ENCODE peak calls at places on chromosomes 13 and 19, in four cellular contexts. One of them, this sample, is unnamed.

GRCh38 chr19:42635233-42635539 is 40.5 kb upstream of the CEACAM8 start:
- DNase-seq in astrocyte of the spinal cord: no peak
- DNase-seq in esophagus squamous epithelium: no peak
- DNase-seq in psoas muscle: no peak
- DNase-seq in this sample: no peak

GRCh38 chr13:91368676-91369425 is 21.4 kb downstream of the MIR17HG start:
- DNase-seq in astrocyte of the spinal cord: peak
- DNase-seq in psoas muscle: no peak
- DNase-seq in esophagus squamous epithelium: no peak
- DNase-seq in this sample: no peak

GRCh38 chr13:99199541-99200432 is 867 bp upstream of the UBAC2 start:
- DNase-seq in psoas muscle: no peak
- DNase-seq in esophagus squamous epithelium: no peak
- DNase-seq in astrocyte of the spinal cord: peak
- DNase-seq in this sample: no peak

GRCh38 chr13:46751811-46752635 is 44.9 kb downstream of the ESD start:
- DNase-seq in esophagus squamous epithelium: no peak
- DNase-seq in astrocyte of the spinal cord: peak
- DNase-seq in psoas muscle: no peak
- DNase-seq in this sample: peak

GRCh38 chr13:44819245-44819644 is 170.0 kb downstream of the NUFIP1 start:
- DNase-seq in astrocyte of the spinal cord: peak
- DNase-seq in esophagus squamous epithelium: no peak
- DNase-seq in psoas muscle: no peak
- DNase-seq in this sample: peak

GRCh38 chr19:46478356-46478986 is 7.1 kb upstream of the PNMA8A start:
- DNase-seq in esophagus squamous epithelium: no peak
- DNase-seq in psoas muscle: no peak
- DNase-seq in astrocyte of the spinal cord: peak
- DNase-seq in this sample: no peak

GRCh38 chr19:10712754-10713153 is 5.1 kb upstream of the DNM2 start:
- DNase-seq in astrocyte of the spinal cord: no peak
- DNase-seq in psoas muscle: no peak
- DNase-seq in esophagus squamous epithelium: no peak
- DNase-seq in this sample: no peak

GRCh38 chr19:38262585-38263268 is 1.6 kb upstream of the SPINT2 start:
- DNase-seq in astrocyte of the spinal cord: no peak
- DNase-seq in psoas muscle: no peak
- DNase-seq in esophagus squamous epithelium: no peak
- DNase-seq in this sample: no peak

GRCh38 chr13:93200626-93201025 is 26.0 kb upstream of the GPC6 start:
- DNase-seq in astrocyte of the spinal cord: no peak
- DNase-seq in psoas muscle: no peak
- DNase-seq in esophagus squamous epithelium: no peak
- DNase-seq in this sample: no peak

GRCh38 chr19:4323692-4324091 is 14.9 kb downstream of the STAP2 start:
- DNase-seq in esophagus squamous epithelium: no peak
- DNase-seq in astrocyte of the spinal cord: no peak
- DNase-seq in psoas muscle: no peak
- DNase-seq in this sample: no peak

GRCh38 chr13:74040200-74040599 is 94.0 kb downstream of the KLF12 start:
- DNase-seq in esophagus squamous epithelium: no peak
- DNase-seq in psoas muscle: peak
- DNase-seq in astrocyte of the spinal cord: peak
- DNase-seq in this sample: no peak

GRCh38 chr19:3801412-3802096 is 15.4 kb upstream of the MATK start:
- DNase-seq in astrocyte of the spinal cord: no peak
- DNase-seq in psoas muscle: no peak
- DNase-seq in esophagus squamous epithelium: no peak
- DNase-seq in this sample: no peak

GRCh38 chr13:92265408-92265807 is 867.0 kb downstream of the GPC5 start:
- DNase-seq in astrocyte of the spinal cord: peak
- DNase-seq in esophagus squamous epithelium: no peak
- DNase-seq in psoas muscle: no peak
- DNase-seq in this sample: no peak

GRCh38 chr19:29372461-29372860 is 153.3 kb upstream of the VSTM2B start:
- DNase-seq in astrocyte of the spinal cord: no peak
- DNase-seq in esophagus squamous epithelium: no peak
- DNase-seq in psoas muscle: no peak
- DNase-seq in this sample: no peak

GRCh38 chr19:2561895-2562294 is 86.0 kb downstream of the GADD45B start:
- DNase-seq in astrocyte of the spinal cord: no peak
- DNase-seq in psoas muscle: no peak
- DNase-seq in esophagus squamous epithelium: no peak
- DNase-seq in this sample: no peak

GRCh38 chr19:18438331-18439024 is 545 bp upstream of the ISYNA1 start:
- DNase-seq in astrocyte of the spinal cord: peak
- DNase-seq in psoas muscle: peak
- DNase-seq in esophagus squamous epithelium: no peak
- DNase-seq in this sample: no peak

GRCh38 chr19:3047307-3048189 is 14.7 kb downstream of the TLE5 start:
- DNase-seq in astrocyte of the spinal cord: peak
- DNase-seq in esophagus squamous epithelium: no peak
- DNase-seq in psoas muscle: peak
- DNase-seq in this sample: peak

GRCh38 chr13:67353031-67353430 is 122.9 kb upstream of the PCDH9 start:
- DNase-seq in astrocyte of the spinal cord: no peak
- DNase-seq in psoas muscle: no peak
- DNase-seq in esophagus squamous epithelium: no peak
- DNase-seq in this sample: no peak

GRCh38 chr13:45989607-45990006 is 62.9 kb downstream of the ZC3H13 start:
- DNase-seq in esophagus squamous epithelium: no peak
- DNase-seq in astrocyte of the spinal cord: peak
- DNase-seq in psoas muscle: no peak
- DNase-seq in this sample: peak

GRCh38 chr13:76754414-76754813 is 131.8 kb downstream of the KCTD12 start:
- DNase-seq in astrocyte of the spinal cord: peak
- DNase-seq in esophagus squamous epithelium: no peak
- DNase-seq in psoas muscle: no peak
- DNase-seq in this sample: peak

GRCh38 chr13:36212789-36213188 is 1.6 kb downstream of the SOHLH2 start:
- DNase-seq in astrocyte of the spinal cord: no peak
- DNase-seq in psoas muscle: no peak
- DNase-seq in esophagus squamous epithelium: no peak
- DNase-seq in this sample: no peak

GRCh38 chr13:94061316-94061715 is 418.2 kb downstream of the DCT start:
- DNase-seq in esophagus squamous epithelium: no peak
- DNase-seq in astrocyte of the spinal cord: peak
- DNase-seq in psoas muscle: no peak
- DNase-seq in this sample: no peak

GRCh38 chr19:55484571-55485438 is at the start of gene NAT14:
- DNase-seq in esophagus squamous epithelium: no peak
- DNase-seq in astrocyte of the spinal cord: peak
- DNase-seq in psoas muscle: peak
- DNase-seq in this sample: no peak

DNA sequence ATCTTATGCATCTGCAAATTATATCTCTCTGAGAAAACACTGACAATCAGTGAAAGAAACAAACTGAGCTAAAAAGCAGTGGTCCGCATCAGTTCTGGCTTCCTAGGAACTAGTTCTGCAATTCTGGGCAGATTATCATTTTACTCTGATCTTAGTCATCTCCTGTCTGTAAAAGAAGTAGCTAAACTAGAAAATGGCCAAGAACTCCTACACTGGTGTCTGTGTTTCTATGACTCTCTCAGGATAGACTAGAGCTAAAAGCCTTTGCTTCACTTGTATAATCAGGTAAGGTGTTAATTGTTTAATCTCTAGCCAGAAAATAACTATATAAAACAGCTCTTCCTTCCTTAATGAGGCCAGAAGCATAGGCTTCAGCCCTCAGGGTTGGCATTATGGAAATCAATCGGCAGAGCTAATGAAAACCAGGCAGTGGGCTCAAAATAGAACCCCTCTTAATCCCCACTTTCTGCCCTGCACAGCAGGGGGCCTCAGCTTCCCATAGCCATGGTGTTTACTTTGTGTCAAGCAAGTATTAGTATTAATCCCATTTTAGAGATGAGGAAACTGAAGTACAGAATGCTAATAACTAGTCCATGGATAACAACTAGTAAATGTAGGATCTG is 459.2 kb downstream of the FGF14 start:
- DNase-seq in esophagus squamous epithelium: no peak
- DNase-seq in astrocyte of the spinal cord: no peak
- DNase-seq in psoas muscle: no peak
- DNase-seq in this sample: no peak
- TF ChIP-seq CTCF in esophagus squamous epithelium: no peak
- TF ChIP-seq CTCF in astrocyte of the spinal cord: no peak
- TF ChIP-seq CTCF in psoas muscle: peak
- TF ChIP-seq CTCF in this sample: no peak

GRCh38 chr19:51124216-51124615 is 490 bp upstream of the SIGLEC9 start:
- DNase-seq in astrocyte of the spinal cord: no peak
- DNase-seq in esophagus squamous epithelium: no peak
- DNase-seq in psoas muscle: no peak
- DNase-seq in this sample: no peak

GRCh38 chr19:51125421-51126075 is 842 bp downstream of the SIGLEC9 start:
- DNase-seq in esophagus squamous epithelium: no peak
- DNase-seq in psoas muscle: no peak
- DNase-seq in astrocyte of the spinal cord: no peak
- DNase-seq in this sample: no peak

GRCh38 chr19:51123381-51124186 is 1.1 kb upstream of the SIGLEC9 start:
- DNase-seq in esophagus squamous epithelium: no peak
- DNase-seq in astrocyte of the spinal cord: no peak
- DNase-seq in psoas muscle: no peak
- DNase-seq in this sample: no peak

GRCh38 chr19:51127032-51127431 is 2.3 kb downstream of the SIGLEC9 start:
- DNase-seq in psoas muscle: no peak
- DNase-seq in esophagus squamous epithelium: no peak
- DNase-seq in astrocyte of the spinal cord: no peak
- DNase-seq in this sample: no peak

DNA sequence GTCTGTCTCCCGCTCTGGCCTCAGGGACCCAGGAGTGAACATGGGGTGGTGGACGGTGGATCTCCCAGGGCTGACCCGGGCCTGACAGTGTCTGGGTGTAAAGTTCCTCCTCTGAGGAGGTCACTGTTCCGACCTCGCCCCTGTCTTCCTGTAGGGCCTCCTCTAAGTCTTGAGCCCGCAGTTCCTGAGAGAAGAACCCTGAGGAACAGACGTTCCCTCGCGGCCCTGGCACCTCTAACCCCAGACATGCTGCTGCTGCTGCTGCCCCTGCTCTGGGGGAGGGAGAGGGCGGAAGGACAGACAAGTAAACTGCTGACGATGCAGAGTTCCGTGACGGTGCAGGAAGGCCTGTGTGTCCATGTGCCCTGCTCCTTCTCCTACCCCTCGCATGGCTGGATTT is at the start of gene SIGLEC9:
- DNase-seq in astrocyte of the spinal cord: no peak
- DNase-seq in psoas muscle: peak
- DNase-seq in esophagus squamous epithelium: no peak
- DNase-seq in this sample: no peak
- H3K4me3 ChIP-seq in astrocyte of the spinal cord: no peak
- H3K4me3 ChIP-seq in psoas muscle: peak
- H3K4me3 ChIP-seq in esophagus squamous epithelium: peak
- H3K4me3 ChIP-seq in this sample: no peak

GRCh38 chr13:106532111-106532929 is 3.1 kb downstream of the EFNB2 start:
- DNase-seq in astrocyte of the spinal cord: peak
- DNase-seq in psoas muscle: peak
- DNase-seq in esophagus squamous epithelium: no peak
- DNase-seq in this sample: no peak

GRCh38 chr13:106533101-106533939 is 2.1 kb downstream of the EFNB2 start:
- DNase-seq in esophagus squamous epithelium: no peak
- DNase-seq in astrocyte of the spinal cord: peak
- DNase-seq in psoas muscle: peak
- DNase-seq in this sample: peak

GRCh38 chr13:106535552-106536243 is at the start of gene EFNB2:
- DNase-seq in psoas muscle: peak
- DNase-seq in astrocyte of the spinal cord: peak
- DNase-seq in esophagus squamous epithelium: peak
- DNase-seq in this sample: peak

GRCh38 chr13:106534844-106535551 is 464 bp downstream of the EFNB2 start:
- DNase-seq in astrocyte of the spinal cord: peak
- DNase-seq in psoas muscle: peak
- DNase-seq in esophagus squamous epithelium: no peak
- DNase-seq in this sample: no peak

DNA sequence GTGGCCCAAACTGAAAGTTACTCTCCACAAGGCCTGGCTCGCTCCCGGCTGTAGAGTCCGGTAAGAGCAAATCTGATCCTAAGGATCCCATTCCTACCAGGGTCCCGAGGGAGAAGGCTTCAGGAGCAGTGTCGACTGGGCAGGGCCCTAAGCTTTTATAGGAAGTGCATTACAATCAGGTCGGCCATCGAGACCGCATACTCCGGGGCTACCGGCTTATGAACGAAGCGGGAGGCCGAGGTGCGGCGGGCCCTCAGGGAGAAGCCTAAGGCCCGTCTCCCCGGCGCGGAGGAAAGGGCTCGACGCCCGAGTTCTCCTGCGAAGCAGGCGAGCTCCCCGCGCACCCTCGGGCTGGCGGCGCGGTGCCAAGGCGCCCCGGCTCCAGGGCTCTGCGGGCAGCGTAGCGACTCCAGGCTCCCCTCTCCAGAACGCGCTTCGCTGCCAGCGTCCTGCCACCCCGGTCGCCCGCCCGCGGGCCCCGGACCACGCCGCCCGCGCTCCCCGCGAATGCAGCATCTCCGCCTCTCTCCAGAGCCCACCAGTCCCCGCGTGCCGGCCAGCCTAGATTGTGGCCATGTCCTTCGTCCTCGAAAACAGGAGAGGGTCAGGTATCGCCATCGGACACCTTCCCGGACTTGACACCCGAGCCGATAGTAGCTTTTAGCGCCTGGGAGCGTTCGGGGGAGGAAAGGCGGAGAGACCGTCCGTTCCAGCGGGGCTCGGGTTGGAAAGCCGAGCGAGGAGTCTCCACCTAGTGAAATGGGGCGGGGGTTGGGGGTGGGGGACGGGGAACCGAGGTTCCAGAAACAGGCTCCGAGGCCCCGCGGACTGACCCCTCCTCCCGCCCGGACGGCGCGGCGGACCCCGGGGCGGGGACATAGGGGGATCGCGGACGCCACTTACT is 1.3 kb downstream of the EFNB2 start:
- DNase-seq in astrocyte of the spinal cord: peak
- DNase-seq in psoas muscle: peak
- DNase-seq in esophagus squamous epithelium: no peak
- DNase-seq in this sample: no peak
- TF ChIP-seq CTCF in astrocyte of the spinal cord: peak
- TF ChIP-seq CTCF in psoas muscle: no peak
- TF ChIP-seq CTCF in esophagus squamous epithelium: no peak
- TF ChIP-seq CTCF in this sample: peak

DNA sequence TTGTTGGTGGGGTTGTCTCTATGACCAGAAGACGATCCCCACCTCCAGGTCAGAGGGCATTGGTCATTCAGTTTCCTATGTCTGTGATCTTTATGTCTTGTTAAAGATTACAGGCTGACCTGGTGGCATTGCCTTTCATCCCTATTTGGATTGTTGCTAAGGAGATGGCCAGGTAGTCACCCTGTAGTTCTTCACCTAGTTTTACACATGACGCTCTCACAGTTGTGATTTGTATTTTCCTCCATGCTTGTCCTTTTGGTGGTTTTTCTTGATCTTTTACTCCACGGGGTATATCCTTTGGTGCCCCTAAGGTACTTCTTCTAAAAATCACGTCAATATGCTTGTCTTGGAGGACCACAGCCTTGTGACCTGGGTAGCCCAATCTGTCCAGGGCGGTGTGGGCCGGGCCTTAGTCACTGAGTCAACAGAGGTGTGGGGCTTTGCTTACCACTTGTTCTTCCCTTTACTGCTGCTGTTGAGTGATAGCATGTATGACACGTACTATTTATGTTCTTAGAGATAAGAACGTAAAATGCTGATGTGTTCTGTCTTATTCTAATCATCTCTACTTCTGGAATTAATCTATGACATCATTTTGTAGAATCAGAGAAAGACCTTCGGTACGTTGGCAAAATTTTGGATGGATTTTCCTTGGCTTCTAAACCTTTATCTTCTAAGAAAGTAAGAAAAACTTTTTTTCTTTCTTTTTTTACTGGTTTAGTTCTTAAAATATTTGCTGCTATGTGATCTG is 20.1 kb downstream of the GPATCH1 start:
- DNase-seq in psoas muscle: no peak
- DNase-seq in esophagus squamous epithelium: no peak
- DNase-seq in astrocyte of the spinal cord: no peak
- DNase-seq in this sample: no peak
- H3K4me3 ChIP-seq in psoas muscle: no peak
- H3K4me3 ChIP-seq in esophagus squamous epithelium: no peak
- H3K4me3 ChIP-seq in astrocyte of the spinal cord: no peak
- H3K4me3 ChIP-seq in this sample: no peak

This sample was measured in astrocyte of the cerebellum.